ENCODE peak calls at places on chromosomes 4 and X, in seven cellular contexts. Z is HFF-Myc, N is fibroblast of lung, W is K562, P is Calu3, F is AG10803, Y is esophagus squamous epithelium. E is an unnamed sample.

GRCh38 chrX:26409636-26410035 is 193.7 kb downstream of the MAGEB5 start:
- DNase-seq in Z (no peak), N (no peak), W (no peak), P (no peak), F (no peak), Y (no peak), E (no peak)

GRCh38 chr4:123291329-123291728 is 105.3 kb upstream of the SPRY1 start:
- DNase-seq in Z (no peak), N (peak; percentile 21), W (no peak), P (no peak), F (no peak), Y (no peak), E (no peak)

GRCh38 chrX:40171513-40172168 is 73.9 kb upstream of the BCOR start:
- DNase-seq in Z (no peak), N (no peak), W (peak; percentile 23), P (no peak), F (peak; percentile 58), Y (no peak), E (no peak)

GRCh38 chrX:121569609-121570008 is 522.2 kb downstream of the GLUD2 start:
- DNase-seq in Z (no peak), N (no peak), W (no peak), P (no peak), F (no peak), Y (no peak), E (no peak)

GRCh38 chr4:164136181-164136616 is 617.7 kb upstream of the SMIM31 start:
- DNase-seq in Z (no peak), N (peak; percentile 74), W (no peak), P (peak; percentile 12), F (no peak), Y (no peak), E (no peak)

GRCh38 chr4:41967392-41967791 is 14.2 kb upstream of the DCAF4L1 start:
- DNase-seq in Z (no peak), N (no peak), W (no peak), P (no peak), F (no peak), Y (no peak), E (no peak)

GRCh38 chrX:2594491-2594890 is 93.7 kb upstream of the DHRSX start:
- DNase-seq in Z (no peak), N (no peak), W (no peak), P (no peak), F (no peak), Y (no peak), E (no peak)

GRCh38 chr4:153759407-153760226 is at the start of gene RNF175:
- DNase-seq in Z (no peak), N (no peak), W (no peak), P (peak; percentile 30), F (no peak), Y (no peak), E (no peak)

GRCh38 chr4:146370841-146371240 is 150.9 kb downstream of the SLC10A7 start:
- DNase-seq in Z (no peak), N (no peak), W (no peak), P (no peak), F (no peak), Y (no peak), E (no peak)

GRCh38 chr4:94483895-94484294 is 32.2 kb downstream of the PDLIM5 start:
- DNase-seq in Z (no peak), N (no peak), W (no peak), P (no peak), F (no peak), Y (no peak), E (no peak)

GRCh38 chr4:178554352-178554751 is 1112.1 kb upstream of the AGA start:
- DNase-seq in Z (no peak), N (no peak), W (no peak), P (no peak), F (no peak), Y (no peak), E (no peak)

GRCh38 chr4:82484987-82485783 is 54.8 kb downstream of the ENOPH1 start:
- DNase-seq in Z (no peak), N (no peak), W (no peak), P (no peak), F (no peak), Y (no peak), E (no peak)

GRCh38 chr4:101914761-101915160 is 124.2 kb downstream of the BANK1 start:
- DNase-seq in Z (no peak), N (no peak), W (no peak), P (no peak), F (no peak), Y (no peak), E (no peak)

GRCh38 chrX:107579956-107580355 is 48.4 kb upstream of the PRPS1 start:
- DNase-seq in Z (no peak), N (peak; percentile 70), W (no peak), P (no peak), F (peak; percentile 28), Y (no peak), E (no peak)

GRCh38 chrX:119760026-119760902 is 1.9 kb downstream of the SOWAHD start:
- DNase-seq in Z (no peak), N (no peak), W (no peak), P (no peak), F (no peak), Y (no peak), E (no peak)

GRCh38 chrX:43939187-43939926 is 33.8 kb downstream of the NDP start:
- DNase-seq in Z (no peak), N (peak; percentile 37), W (no peak), P (no peak), F (no peak), Y (no peak), E (no peak)

GRCh38 chr4:121421594-121421993 is 40.8 kb upstream of the QRFPR start:
- DNase-seq in Z (no peak), N (peak; percentile 8), W (peak; percentile 4), P (no peak), F (no peak), Y (no peak), E (no peak)

GRCh38 chr4:83115656-83116285 is 1.2 kb upstream of the PLAC8 start:
- DNase-seq in Z (no peak), N (no peak), W (no peak), P (no peak), F (no peak), Y (no peak), E (no peak)

GRCh38 chr4:1406416-1406945 is at the start of gene NKX1-1:
- DNase-seq in Z (no peak), N (no peak), W (no peak), P (no peak), F (no peak), Y (no peak), E (no peak)

DNA sequence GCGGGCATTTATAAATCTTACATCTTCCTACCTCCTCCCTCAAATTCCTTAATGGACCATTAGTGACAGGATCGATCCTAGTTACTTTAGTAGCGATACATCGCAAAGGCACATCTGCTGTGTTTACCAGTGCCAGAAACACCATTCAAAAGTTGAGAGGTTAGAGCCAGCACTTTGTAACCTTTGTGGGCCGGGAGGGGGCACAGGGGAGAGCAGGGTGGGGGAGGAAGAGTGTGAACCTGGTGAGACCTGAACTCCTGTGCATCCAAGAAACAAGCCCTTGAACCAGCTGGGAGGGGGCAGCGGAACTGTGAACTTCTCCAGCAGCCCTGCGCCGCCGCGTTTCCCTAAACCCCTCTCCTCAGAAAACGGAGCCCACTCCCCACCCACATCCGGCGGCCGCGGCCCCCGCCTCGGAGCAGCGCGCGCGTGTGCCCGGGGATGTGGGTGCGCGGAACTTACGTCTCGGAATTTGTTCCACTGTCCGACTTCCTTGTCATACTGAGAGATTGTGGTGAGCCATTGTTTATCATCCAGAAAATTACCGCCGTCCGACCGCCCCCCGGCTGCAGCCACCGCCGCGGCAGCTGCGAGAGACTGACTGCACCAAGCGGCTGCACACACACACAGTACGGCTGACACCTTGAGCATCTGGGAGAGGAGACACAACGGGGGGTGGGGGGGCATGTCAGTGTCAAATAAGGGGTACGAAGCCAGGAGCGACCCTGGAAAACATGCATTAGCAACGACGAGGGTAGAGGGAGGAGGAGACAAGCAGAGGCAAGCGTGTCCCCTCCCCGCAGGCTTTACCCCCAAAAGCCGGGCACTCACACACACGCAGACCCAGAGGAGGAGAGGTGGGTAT is 539 bp downstream of the SPOCK3 start:
- DNase-seq in Z (no peak), N (peak; percentile 3), W (no peak), P (peak; percentile 16), F (no peak), Y (no peak), E (no peak)
- TF ChIP-seq CTCF in Z (no peak), N (no peak), W (no peak), P (no peak), F (no peak), Y (no peak), E (no peak)

GRCh38 chr4:154807042-154807630 is 26.1 kb downstream of the RBM46 start:
- DNase-seq in Z (peak; percentile 30), N (peak; percentile 75), W (peak; percentile 8), P (no peak), F (peak; percentile 54), Y (no peak), E (no peak)
- TF ChIP-seq CTCF in Z (peak; percentile 33), N (no peak), W (peak; percentile 50), P (peak; percentile 48), F (peak; percentile 92), Y (peak; percentile 73), E (peak; percentile 50)

DNA sequence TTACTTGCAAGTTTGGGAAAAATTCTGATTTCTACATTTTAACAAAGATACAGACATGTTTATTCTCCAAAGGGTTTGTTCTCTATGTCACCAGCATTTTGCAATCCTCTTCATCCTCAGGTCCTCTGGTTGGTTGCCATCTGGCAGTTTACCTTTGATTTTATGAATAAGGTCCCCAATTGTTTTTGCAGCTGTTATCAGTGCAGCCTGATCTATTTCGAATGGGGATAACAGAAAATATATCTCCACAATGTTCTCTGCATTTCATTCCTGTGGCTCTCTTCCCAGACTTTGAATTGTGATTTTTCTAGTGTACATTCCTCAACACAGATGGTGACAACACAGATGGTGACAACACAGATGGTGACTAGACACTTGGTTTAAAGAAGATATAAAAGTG is 74.2 kb downstream of the FBXO8 start:
- DNase-seq in Z (no peak), N (no peak), W (no peak), P (no peak), F (peak; percentile 25), Y (no peak), E (no peak)
- TF ChIP-seq CTCF in Z (no peak), N (no peak), W (no peak), P (no peak), F (no peak), Y (no peak), E (no peak)

GRCh38 chr4:144409525-144409924 is 236.4 kb upstream of the HHIP start:
- DNase-seq in Z (no peak), N (no peak), W (no peak), P (no peak), F (no peak), Y (no peak), E (no peak)

GRCh38 chr4:144411700-144412099 is 234.3 kb upstream of the HHIP start:
- DNase-seq in Z (no peak), N (no peak), W (no peak), P (no peak), F (no peak), Y (no peak), E (no peak)

GRCh38 chr4:144410230-144410783 is 235.6 kb upstream of the HHIP start:
- DNase-seq in Z (no peak), N (no peak), W (no peak), P (no peak), F (no peak), Y (no peak), E (no peak)

DNA sequence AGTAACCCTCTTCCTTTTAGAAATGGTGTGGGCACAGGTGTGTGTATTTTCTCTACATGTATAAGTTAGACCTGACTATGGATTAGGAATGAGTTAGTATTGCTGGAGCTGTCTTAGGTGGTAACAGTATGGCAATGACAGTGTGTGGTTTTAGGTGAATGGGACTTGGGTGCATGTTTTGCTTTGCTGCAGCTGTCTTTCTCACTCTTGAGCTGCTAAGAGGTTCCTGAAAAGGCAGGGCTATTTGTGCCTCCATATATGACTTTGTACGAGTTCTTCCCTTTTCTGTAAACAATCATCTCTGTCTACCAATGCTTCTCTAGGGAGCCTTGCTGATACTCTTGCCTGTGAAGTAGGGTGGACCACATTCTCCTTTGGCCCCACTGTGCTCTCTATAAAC is 234.8 kb upstream of the HHIP start:
- DNase-seq in Z (no peak), N (no peak), W (no peak), P (no peak), F (no peak), Y (no peak), E (no peak)
- TF ChIP-seq CTCF in Z (no peak), N (no peak), W (no peak), P (no peak), F (no peak), Y (no peak), E (no peak)